ENCODE peak calls at places on chromosomes 16 and 17, in seven cellular contexts. M is adrenal gland; W is upper lobe of right lung; E is ovary; R is CD8-positive, alpha-beta memory T cell; Q is lung; X is GM23338. A is an unnamed sample.

GRCh38 chr17:66469890-66470289 is 167.5 kb downstream of the PRKCA start:
- DNase-seq in X (no peak), E (no peak), M (no peak), W (no peak), R (no peak), Q (no peak), A (no peak)

GRCh38 chr16:70396209-70396904 is 42.5 kb downstream of the ST3GAL2 start:
- DNase-seq in M (peak; percentile 66), X (no peak), Q (no peak), R (no peak), E (no peak), W (no peak), A (no peak)

GRCh38 chr17:57459286-57459915 is 203.1 kb downstream of the MSI2 start:
- DNase-seq in E (no peak), M (peak; percentile 67), X (no peak), Q (no peak), R (no peak), W (no peak), A (no peak)

GRCh38 chr17:45963889-45964288 is 35.2 kb upstream of the STH start:
- DNase-seq in R (no peak), E (no peak), Q (no peak), X (no peak), W (no peak), M (no peak), A (no peak)

GRCh38 chr16:71431176-71431575 is 10.7 kb downstream of the TLE7 start:
- DNase-seq in E (no peak), M (no peak), Q (no peak), X (no peak), R (no peak), W (no peak), A (no peak)

GRCh38 chr17:39617446-39618251 is 9.1 kb upstream of the PPP1R1B start:
- DNase-seq in M (peak; percentile 69), X (peak; percentile 77), Q (peak; percentile 67), R (peak; percentile 63), E (no peak), W (peak; percentile 90), A (peak; percentile 84)

GRCh38 chr16:1397779-1398178 is 16.7 kb downstream of the UNKL start:
- DNase-seq in M (no peak), E (no peak), X (no peak), W (no peak), Q (no peak), R (no peak), A (no peak)

GRCh38 chr17:73397856-73398540 is 86.2 kb upstream of the CDC42EP4 start:
- DNase-seq in R (no peak), E (no peak), X (no peak), Q (no peak), W (no peak), M (no peak), A (no peak)

GRCh38 chr17:36817483-36818048 is 119.7 kb upstream of the LHX1 start:
- DNase-seq in M (no peak), E (no peak), R (no peak), X (no peak), W (no peak), Q (no peak), A (no peak)

GRCh38 chr17:41728056-41728455 is 6.4 kb downstream of the HAP1 start:
- DNase-seq in X (no peak), M (no peak), W (no peak), E (no peak), R (no peak), Q (no peak), A (no peak)

GRCh38 chr16:67873435-67874146 is 739 bp downstream of the EDC4 start:
- DNase-seq in R (no peak), Q (no peak), M (peak; percentile 18), E (no peak), W (no peak), X (peak; percentile 36), A (no peak)

GRCh38 chr16:89060207-89060794 is 33.4 kb upstream of the ACSF3 start:
- DNase-seq in W (no peak), M (no peak), E (no peak), X (no peak), Q (no peak), R (no peak), A (no peak)

GRCh38 chr17:5203908-5204294 is 12.2 kb upstream of the ZNF594 start:
- DNase-seq in X (no peak), W (no peak), Q (no peak), E (no peak), M (no peak), R (no peak), A (no peak)

GRCh38 chr17:4577386-4577993 is 6.8 kb upstream of the SMTNL2 start:
- DNase-seq in M (no peak), Q (no peak), X (no peak), W (peak; percentile 41), R (no peak), E (no peak), A (no peak)

GRCh38 chr16:47858333-47859067 is 297.3 kb downstream of the ABCC12 start:
- DNase-seq in E (no peak), Q (no peak), R (no peak), M (peak; percentile 29), W (no peak), X (no peak), A (no peak)

GRCh38 chr17:50731575-50732460 is 12.4 kb downstream of the LUC7L3 start:
- DNase-seq in X (no peak), M (no peak), E (no peak), W (no peak), Q (no peak), R (no peak), A (no peak)

GRCh38 chr16:28491970-28492474 is at the start of gene CLN3:
- DNase-seq in M (peak; percentile 96), Q (peak; percentile 94), W (peak; percentile 94), R (peak; percentile 93), X (peak; percentile 97), E (peak; percentile 92), A (peak; percentile 97)

GRCh38 chr16:27972500-27972899 is 91.0 kb downstream of the GSG1L start:
- DNase-seq in M (peak; percentile 8), Q (no peak), X (peak; percentile 82), E (no peak), W (peak; percentile 21), R (peak; percentile 52), A (peak; percentile 6)

GRCh38 chr16:53769787-53770186 is 65.8 kb downstream of the FTO start:
- DNase-seq in E (no peak), R (no peak), M (no peak), X (no peak), W (no peak), Q (no peak), A (no peak)

GRCh38 chr16:66131156-66131807 is 235.2 kb upstream of the CDH5 start:
- DNase-seq in X (no peak), E (no peak), M (no peak), Q (no peak), W (no peak), R (no peak), A (no peak)

GRCh38 chr16:21166561-21166961 is 8.1 kb downstream of the LDAF1 start:
- DNase-seq in M (no peak), E (no peak), X (peak; percentile 29), W (no peak), R (no peak), Q (no peak), A (no peak)

GRCh38 chr16:48810436-48810802 is 200.4 kb upstream of the N4BP1 start:
- DNase-seq in R (no peak), E (no peak), W (no peak), Q (peak; percentile 9), X (peak; percentile 21), M (no peak), A (no peak)

DNA sequence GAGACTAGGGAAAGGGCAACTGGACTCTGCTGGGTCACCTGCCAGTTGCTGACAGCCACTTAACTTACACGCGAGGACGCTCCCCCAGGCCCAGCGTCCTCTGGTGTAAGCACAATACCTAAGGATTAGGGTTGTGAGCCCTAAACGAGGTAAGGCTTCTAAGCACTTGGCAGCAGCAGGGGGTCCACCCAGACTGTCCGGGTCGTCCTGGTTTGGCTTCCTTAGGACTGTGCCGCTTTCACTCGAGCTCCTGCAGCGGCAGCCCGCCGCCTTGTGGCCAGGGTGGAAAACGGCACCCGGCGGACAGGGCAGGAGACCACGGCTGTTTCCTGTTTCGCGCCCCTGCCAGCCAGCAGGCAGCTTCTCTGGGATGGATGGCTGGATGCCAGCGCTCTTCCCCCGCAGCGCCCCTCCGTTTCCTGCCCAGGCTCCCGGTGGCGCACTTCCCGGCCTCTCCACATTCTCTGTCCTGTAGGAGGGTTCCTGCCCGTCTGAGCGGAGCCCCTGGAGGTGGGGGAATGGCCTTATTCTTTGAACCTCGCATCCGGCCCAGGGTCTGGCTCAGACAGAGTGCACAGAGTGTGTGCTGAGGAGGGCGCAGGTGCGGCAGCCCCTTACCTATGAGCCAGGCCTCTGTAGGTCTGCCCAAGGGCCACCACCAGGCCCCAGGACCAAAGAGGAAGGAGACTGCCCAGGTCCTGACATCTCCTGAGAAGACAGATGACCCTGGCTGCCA is 47.0 kb upstream of the AMZ2 start:
- DNase-seq in R (peak; percentile 82), X (peak; percentile 87), Q (peak; percentile 63), W (peak; percentile 87), M (peak; percentile 80), E (peak; percentile 75), A (peak; percentile 83)
- H3K4me3 ChIP-seq in R (peak overlapping the region; percentile 87), X (peak overlapping the region; percentile 72), Q (no peak overlapping the region), W (peak overlapping the region; percentile 39), M (no peak overlapping the region), E (no peak overlapping the region), A (no peak overlapping the region)

DNA sequence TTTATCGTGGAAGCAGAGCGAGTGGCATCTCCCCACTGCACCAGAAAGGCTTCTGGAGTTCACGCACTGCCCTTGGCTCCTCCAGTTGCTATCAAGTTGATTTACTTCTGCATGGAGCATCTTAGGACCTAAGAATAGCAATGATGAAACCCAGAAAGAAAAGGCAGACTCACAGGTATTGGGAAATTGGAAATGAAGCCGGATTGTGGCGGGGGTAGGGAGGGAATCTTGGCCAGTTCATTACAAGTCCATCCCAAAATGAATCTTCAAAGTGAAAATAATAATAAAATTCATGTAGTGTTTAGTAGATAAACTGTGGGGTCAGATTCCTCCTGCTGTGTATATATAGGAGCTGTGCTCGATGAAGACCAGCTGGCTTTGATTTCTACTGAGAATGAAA is 33.7 kb downstream of the TEKT3 start:
- DNase-seq in E (peak; percentile 51), X (no peak), W (no peak), M (no peak), R (no peak), Q (no peak), A (no peak)
- H3K27ac ChIP-seq in E (no peak overlapping the region), X (no peak overlapping the region), W (no peak overlapping the region), M (no peak overlapping the region), R (no peak overlapping the region), Q (no peak overlapping the region), A (no peak overlapping the region)

GRCh38 chr17:77883213-77883650 is 75.3 kb upstream of the TNRC6C start:
- DNase-seq in E (no peak), M (no peak), X (no peak), Q (no peak), W (no peak), R (no peak), A (no peak)
- H3K4me1 ChIP-seq in E (peaks cover 2% of the 10 kb centered on the region), M (peaks cover 12% of the 10 kb centered on the region), X (peaks cover 9% of the 10 kb centered on the region), Q (peaks cover 17% of the 10 kb centered on the region), W (peaks cover 30% of the 10 kb centered on the region), R (peaks cover 86% of the 10 kb centered on the region), A (peaks cover 20% of the 10 kb centered on the region)

DNA sequence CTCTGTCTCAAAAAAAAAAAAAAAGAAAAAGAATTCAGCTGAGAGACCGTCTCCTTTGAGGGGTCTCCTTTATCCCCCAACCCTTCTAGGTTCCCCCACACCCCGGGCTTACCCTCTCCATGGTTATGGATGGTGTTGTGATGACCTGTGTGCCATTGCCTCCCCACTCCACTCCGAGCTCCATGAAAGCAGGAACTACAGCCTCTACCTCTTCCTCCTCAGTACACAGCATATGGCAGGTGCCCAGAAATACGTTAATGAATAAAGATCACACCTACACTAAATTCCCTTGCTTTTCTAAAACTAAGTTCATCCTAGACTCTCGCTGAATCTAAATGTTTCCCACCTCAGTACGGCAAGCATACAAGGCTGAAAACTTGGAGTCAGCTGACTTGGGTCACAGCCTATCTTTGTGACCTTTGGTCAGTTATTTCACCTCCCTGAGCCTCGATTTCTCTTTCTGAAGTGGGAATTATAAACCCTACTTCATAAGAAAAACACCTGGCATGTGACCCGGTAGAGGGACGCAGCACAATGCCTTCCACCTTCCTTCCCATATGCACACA is 17.1 kb downstream of the COPRS start:
- DNase-seq in R (no peak), Q (no peak), X (no peak), E (no peak), W (no peak), M (no peak), A (peak; percentile 41)
- H3K4me3 ChIP-seq in R (peak overlapping the region; percentile 11), Q (no peak overlapping the region), X (no peak overlapping the region), E (no peak overlapping the region), W (no peak overlapping the region), M (no peak overlapping the region), A (no peak overlapping the region)